ENCODE peak calls at places on chromosomes 13 and 19, in nine cellular contexts. X is activated naive CD4-positive, alpha-beta T cell; S is H7; I is activated T-cell treated with anti-CD3 and anti-CD28 coated beads for 1 hour; U is omental fat pad; P is effector memory CD4-positive, alpha-beta T cell; N is stimulated activated CD8-positive, alpha-beta memory T cell treated with anti-CD3 and anti-CD28 coated beads, Interleukin-2, amount 100 ng/mL, for 48 hours; K is neural progenitor cell; B is left lung. A is an unnamed sample.

GRCh38 chr13:92843549-92843948 is 383.1 kb upstream of the GPC6 start:
- DNase-seq in X (no peak), S (no peak), I (no peak), U (no peak), P (no peak), N (no peak), K (no peak), B (no peak), A (peak)

GRCh38 chr19:49014123-49014869 is 2.6 kb downstream of the LHB start:
- DNase-seq in X (no peak), S (no peak), I (no peak), U (no peak), P (no peak), N (no peak), K (no peak), B (no peak), A (no peak)

GRCh38 chr19:48836089-48837017 is at the start of gene HSD17B14:
- DNase-seq in X (no peak), S (peak), I (no peak), U (no peak), P (no peak), N (no peak), K (peak), B (peak), A (no peak)

GRCh38 chr13:22549126-22549525 is 631.7 kb upstream of the SGCG start:
- DNase-seq in X (no peak), S (no peak), I (no peak), U (no peak), P (no peak), N (no peak), K (no peak), B (no peak), A (no peak)

GRCh38 chr13:93249259-93249917 is 22.8 kb downstream of the GPC6 start:
- DNase-seq in X (no peak), S (no peak), I (no peak), U (no peak), P (no peak), N (no peak), K (no peak), B (no peak), A (no peak)

GRCh38 chr13:29801737-29802305 is 48.6 kb downstream of the UBL3 start:
- DNase-seq in X (no peak), S (no peak), I (no peak), U (no peak), P (no peak), N (no peak), K (no peak), B (no peak), A (no peak)

GRCh38 chr19:58218899-58219298 is 9.8 kb upstream of the ZNF544 start:
- DNase-seq in X (no peak), S (peak), I (no peak), U (no peak), P (peak), N (no peak), K (peak), B (no peak), A (no peak)

GRCh38 chr13:28349371-28349770 is 145.6 kb downstream of the FLT1 start:
- DNase-seq in X (no peak), S (no peak), I (no peak), U (no peak), P (no peak), N (no peak), K (no peak), B (no peak), A (no peak)

GRCh38 chr13:50224534-50224933 is 209.3 kb downstream of the KCNRG start:
- DNase-seq in X (no peak), S (no peak), I (no peak), U (no peak), P (no peak), N (no peak), K (no peak), B (no peak), A (no peak)

A was measured in NCI-H2107.